ENCODE peak calls at places on chromosomes 12 and 14, in nine cellular contexts. One of them, this sample, is unnamed.

GRCh38 chr14:54787263-54787662 is 115.4 kb downstream of the GCH1 start:
- DNase-seq in H1: no peak
- DNase-seq in GM12865: no peak
- DNase-seq in cardiac fibroblast: no peak
- DNase-seq in HFF-Myc: no peak
- DNase-seq in AG04450: no peak
- DNase-seq in astrocyte of the spinal cord: no peak
- DNase-seq in dorsolateral prefrontal cortex: no peak
- DNase-seq in heart left ventricle: peak
- DNase-seq in this sample: no peak

GRCh38 chr14:103443106-103443505 is 57.9 kb downstream of the MARK3 start:
- DNase-seq in dorsolateral prefrontal cortex: no peak
- DNase-seq in AG04450: no peak
- DNase-seq in heart left ventricle: no peak
- DNase-seq in H1: no peak
- DNase-seq in HFF-Myc: no peak
- DNase-seq in GM12865: no peak
- DNase-seq in cardiac fibroblast: no peak
- DNase-seq in astrocyte of the spinal cord: no peak
- DNase-seq in this sample: no peak

GRCh38 chr12:114401346-114402320 is 4.3 kb downstream of the TBX5 start:
- DNase-seq in dorsolateral prefrontal cortex: no peak
- DNase-seq in AG04450: no peak
- DNase-seq in H1: no peak
- DNase-seq in HFF-Myc: no peak
- DNase-seq in heart left ventricle: no peak
- DNase-seq in cardiac fibroblast: no peak
- DNase-seq in GM12865: no peak
- DNase-seq in astrocyte of the spinal cord: no peak
- DNase-seq in this sample: no peak

GRCh38 chr12:91627225-91627624 is 444.6 kb upstream of the DCN start:
- DNase-seq in AG04450: no peak
- DNase-seq in heart left ventricle: no peak
- DNase-seq in dorsolateral prefrontal cortex: no peak
- DNase-seq in cardiac fibroblast: no peak
- DNase-seq in GM12865: no peak
- DNase-seq in H1: no peak
- DNase-seq in HFF-Myc: no peak
- DNase-seq in astrocyte of the spinal cord: no peak
- DNase-seq in this sample: no peak

GRCh38 chr12:58727526-58727925 is 192.8 kb downstream of the LRIG3 start:
- DNase-seq in cardiac fibroblast: peak
- DNase-seq in astrocyte of the spinal cord: no peak
- DNase-seq in dorsolateral prefrontal cortex: no peak
- DNase-seq in GM12865: no peak
- DNase-seq in H1: no peak
- DNase-seq in AG04450: no peak
- DNase-seq in heart left ventricle: no peak
- DNase-seq in HFF-Myc: no peak
- DNase-seq in this sample: no peak

GRCh38 chr14:96508900-96509299 is 6.7 kb downstream of the PAPOLA start:
- DNase-seq in H1: no peak
- DNase-seq in astrocyte of the spinal cord: no peak
- DNase-seq in heart left ventricle: no peak
- DNase-seq in GM12865: no peak
- DNase-seq in HFF-Myc: no peak
- DNase-seq in AG04450: no peak
- DNase-seq in cardiac fibroblast: peak
- DNase-seq in dorsolateral prefrontal cortex: no peak
- DNase-seq in this sample: no peak

GRCh38 chr14:63276492-63277342 is 42.0 kb downstream of the GPHB5 start:
- DNase-seq in cardiac fibroblast: peak
- DNase-seq in HFF-Myc: peak
- DNase-seq in dorsolateral prefrontal cortex: no peak
- DNase-seq in astrocyte of the spinal cord: peak
- DNase-seq in AG04450: peak
- DNase-seq in H1: no peak
- DNase-seq in GM12865: peak
- DNase-seq in heart left ventricle: no peak
- DNase-seq in this sample: no peak

GRCh38 chr14:104969741-104970230 is 8.4 kb downstream of the AHNAK2 start:
- DNase-seq in HFF-Myc: no peak
- DNase-seq in dorsolateral prefrontal cortex: no peak
- DNase-seq in AG04450: no peak
- DNase-seq in heart left ventricle: peak
- DNase-seq in astrocyte of the spinal cord: no peak
- DNase-seq in cardiac fibroblast: no peak
- DNase-seq in GM12865: no peak
- DNase-seq in H1: no peak
- DNase-seq in this sample: no peak

GRCh38 chr12:25054783-25055144 is 105.9 kb upstream of the BCAT1 start:
- DNase-seq in HFF-Myc: no peak
- DNase-seq in GM12865: peak
- DNase-seq in dorsolateral prefrontal cortex: no peak
- DNase-seq in AG04450: no peak
- DNase-seq in astrocyte of the spinal cord: peak
- DNase-seq in heart left ventricle: no peak
- DNase-seq in H1: no peak
- DNase-seq in cardiac fibroblast: peak
- DNase-seq in this sample: no peak

GRCh38 chr14:70045715-70046535 is 142.8 kb downstream of the SLC8A3 start:
- DNase-seq in cardiac fibroblast: peak
- DNase-seq in astrocyte of the spinal cord: peak
- DNase-seq in heart left ventricle: peak
- DNase-seq in AG04450: peak
- DNase-seq in GM12865: peak
- DNase-seq in dorsolateral prefrontal cortex: peak
- DNase-seq in HFF-Myc: no peak
- DNase-seq in H1: peak
- DNase-seq in this sample: peak

GRCh38 chr12:121793501-121793835 is at the start of gene RHOF:
- DNase-seq in astrocyte of the spinal cord: no peak
- DNase-seq in HFF-Myc: no peak
- DNase-seq in AG04450: no peak
- DNase-seq in heart left ventricle: peak
- DNase-seq in dorsolateral prefrontal cortex: no peak
- DNase-seq in GM12865: peak
- DNase-seq in cardiac fibroblast: no peak
- DNase-seq in H1: no peak
- DNase-seq in this sample: peak

GRCh38 chr12:108581311-108582227 is 16.3 kb downstream of the TMEM119 start:
- DNase-seq in AG04450: no peak
- DNase-seq in cardiac fibroblast: no peak
- DNase-seq in GM12865: no peak
- DNase-seq in dorsolateral prefrontal cortex: no peak
- DNase-seq in astrocyte of the spinal cord: no peak
- DNase-seq in H1: no peak
- DNase-seq in HFF-Myc: no peak
- DNase-seq in heart left ventricle: no peak
- DNase-seq in this sample: no peak

GRCh38 chr12:43208627-43209026 is 343.4 kb downstream of the ADAMTS20 start:
- DNase-seq in HFF-Myc: no peak
- DNase-seq in cardiac fibroblast: peak
- DNase-seq in H1: no peak
- DNase-seq in astrocyte of the spinal cord: peak
- DNase-seq in GM12865: no peak
- DNase-seq in AG04450: no peak
- DNase-seq in dorsolateral prefrontal cortex: no peak
- DNase-seq in heart left ventricle: no peak
- DNase-seq in this sample: no peak

GRCh38 chr14:85909581-85909980 is 379.6 kb downstream of the FLRT2 start:
- DNase-seq in AG04450: no peak
- DNase-seq in H1: no peak
- DNase-seq in astrocyte of the spinal cord: no peak
- DNase-seq in heart left ventricle: no peak
- DNase-seq in cardiac fibroblast: no peak
- DNase-seq in GM12865: no peak
- DNase-seq in HFF-Myc: no peak
- DNase-seq in dorsolateral prefrontal cortex: no peak
- DNase-seq in this sample: no peak

GRCh38 chr14:52790756-52791203 is 627 bp downstream of the GNPNAT1 start:
- DNase-seq in HFF-Myc: no peak
- DNase-seq in heart left ventricle: no peak
- DNase-seq in cardiac fibroblast: no peak
- DNase-seq in AG04450: no peak
- DNase-seq in dorsolateral prefrontal cortex: no peak
- DNase-seq in H1: no peak
- DNase-seq in GM12865: no peak
- DNase-seq in astrocyte of the spinal cord: peak
- DNase-seq in this sample: no peak

GRCh38 chr12:76190249-76190648 is 105.8 kb upstream of the NAP1L1 start:
- DNase-seq in heart left ventricle: no peak
- DNase-seq in H1: no peak
- DNase-seq in GM12865: no peak
- DNase-seq in cardiac fibroblast: no peak
- DNase-seq in AG04450: no peak
- DNase-seq in astrocyte of the spinal cord: no peak
- DNase-seq in dorsolateral prefrontal cortex: no peak
- DNase-seq in HFF-Myc: no peak
- DNase-seq in this sample: no peak

GRCh38 chr12:69007166-69007857 is 74.3 kb upstream of the CPM start:
- DNase-seq in H1: peak
- DNase-seq in dorsolateral prefrontal cortex: no peak
- DNase-seq in astrocyte of the spinal cord: peak
- DNase-seq in AG04450: peak
- DNase-seq in cardiac fibroblast: peak
- DNase-seq in HFF-Myc: peak
- DNase-seq in heart left ventricle: peak
- DNase-seq in GM12865: no peak
- DNase-seq in this sample: peak

GRCh38 chr12:7588703-7589329 is 76.9 kb downstream of the APOBEC1 start:
- DNase-seq in H1: no peak
- DNase-seq in AG04450: no peak
- DNase-seq in heart left ventricle: peak
- DNase-seq in cardiac fibroblast: peak
- DNase-seq in astrocyte of the spinal cord: peak
- DNase-seq in HFF-Myc: peak
- DNase-seq in dorsolateral prefrontal cortex: no peak
- DNase-seq in GM12865: peak
- DNase-seq in this sample: peak

GRCh38 chr14:61454545-61454944 is 133.2 kb downstream of the PRKCH start:
- DNase-seq in astrocyte of the spinal cord: no peak
- DNase-seq in dorsolateral prefrontal cortex: no peak
- DNase-seq in H1: no peak
- DNase-seq in GM12865: no peak
- DNase-seq in heart left ventricle: peak
- DNase-seq in cardiac fibroblast: no peak
- DNase-seq in HFF-Myc: no peak
- DNase-seq in AG04450: no peak
- DNase-seq in this sample: no peak
- TF ChIP-seq CTCF in astrocyte of the spinal cord: no peak
- TF ChIP-seq CTCF in dorsolateral prefrontal cortex: no peak
- TF ChIP-seq CTCF in H1: no peak
- TF ChIP-seq CTCF in GM12865: no peak
- TF ChIP-seq CTCF in heart left ventricle: no peak
- TF ChIP-seq CTCF in cardiac fibroblast: no peak
- TF ChIP-seq CTCF in HFF-Myc: no peak
- TF ChIP-seq CTCF in AG04450: no peak
- TF ChIP-seq CTCF in this sample: no peak

GRCh38 chr12:14810167-14810952 is 3.6 kb downstream of the SMCO3 start:
- DNase-seq in heart left ventricle: no peak
- DNase-seq in astrocyte of the spinal cord: no peak
- DNase-seq in AG04450: no peak
- DNase-seq in HFF-Myc: no peak
- DNase-seq in cardiac fibroblast: no peak
- DNase-seq in GM12865: no peak
- DNase-seq in H1: no peak
- DNase-seq in dorsolateral prefrontal cortex: no peak
- DNase-seq in this sample: no peak

GRCh38 chr12:14814082-14814481 is at the start of gene SMCO3:
- DNase-seq in GM12865: no peak
- DNase-seq in H1: no peak
- DNase-seq in AG04450: no peak
- DNase-seq in heart left ventricle: no peak
- DNase-seq in HFF-Myc: no peak
- DNase-seq in dorsolateral prefrontal cortex: no peak
- DNase-seq in astrocyte of the spinal cord: no peak
- DNase-seq in cardiac fibroblast: no peak
- DNase-seq in this sample: no peak

GRCh38 chr12:14811486-14811885 is 2.5 kb downstream of the SMCO3 start:
- DNase-seq in heart left ventricle: no peak
- DNase-seq in H1: no peak
- DNase-seq in GM12865: no peak
- DNase-seq in AG04450: no peak
- DNase-seq in HFF-Myc: no peak
- DNase-seq in dorsolateral prefrontal cortex: no peak
- DNase-seq in cardiac fibroblast: no peak
- DNase-seq in astrocyte of the spinal cord: no peak
- DNase-seq in this sample: no peak

DNA sequence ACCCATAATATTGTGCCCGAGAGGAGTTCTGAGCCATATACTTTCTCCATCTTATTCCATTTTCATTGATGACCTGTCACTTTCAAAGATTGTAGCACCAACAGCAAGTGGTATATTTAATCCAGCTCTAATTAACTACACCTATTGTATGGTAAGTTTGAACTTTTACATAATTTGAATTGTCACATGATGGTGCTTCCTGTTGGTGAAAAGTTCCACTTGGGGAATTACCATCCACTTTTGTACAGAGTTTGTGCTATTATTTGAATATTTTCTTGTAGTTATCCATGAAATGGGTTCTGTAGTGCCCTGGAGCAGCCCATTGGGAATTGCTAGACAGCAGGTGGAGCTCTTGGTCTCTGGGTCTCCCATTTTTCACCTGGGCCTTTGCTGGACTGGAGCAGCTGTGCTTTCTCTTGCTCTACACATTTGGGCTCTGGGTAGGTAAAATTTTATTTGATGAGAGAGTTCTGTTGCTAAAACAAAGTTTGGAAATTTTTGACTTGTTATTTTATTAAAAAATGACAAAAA is 3.0 kb downstream of the SMCO3 start:
- DNase-seq in dorsolateral prefrontal cortex: no peak
- DNase-seq in cardiac fibroblast: peak
- DNase-seq in heart left ventricle: no peak
- DNase-seq in GM12865: peak
- DNase-seq in H1: no peak
- DNase-seq in HFF-Myc: no peak
- DNase-seq in AG04450: no peak
- DNase-seq in astrocyte of the spinal cord: peak
- DNase-seq in this sample: peak
- TF ChIP-seq CTCF in dorsolateral prefrontal cortex: no peak
- TF ChIP-seq CTCF in cardiac fibroblast: peak
- TF ChIP-seq CTCF in heart left ventricle: peak
- TF ChIP-seq CTCF in GM12865: peak
- TF ChIP-seq CTCF in H1: peak
- TF ChIP-seq CTCF in HFF-Myc: peak
- TF ChIP-seq CTCF in AG04450: peak
- TF ChIP-seq CTCF in astrocyte of the spinal cord: peak
- TF ChIP-seq CTCF in this sample: peak

GRCh38 chr14:71050227-71050823 is 143.1 kb downstream of the PCNX1 start:
- DNase-seq in GM12865: no peak
- DNase-seq in dorsolateral prefrontal cortex: no peak
- DNase-seq in heart left ventricle: no peak
- DNase-seq in H1: no peak
- DNase-seq in HFF-Myc: no peak
- DNase-seq in astrocyte of the spinal cord: peak
- DNase-seq in cardiac fibroblast: peak
- DNase-seq in AG04450: no peak
- DNase-seq in this sample: no peak
- TF ChIP-seq CTCF in GM12865: peak
- TF ChIP-seq CTCF in dorsolateral prefrontal cortex: no peak
- TF ChIP-seq CTCF in heart left ventricle: no peak
- TF ChIP-seq CTCF in H1: no peak
- TF ChIP-seq CTCF in HFF-Myc: no peak
- TF ChIP-seq CTCF in astrocyte of the spinal cord: peak
- TF ChIP-seq CTCF in cardiac fibroblast: peak
- TF ChIP-seq CTCF in AG04450: peak
- TF ChIP-seq CTCF in this sample: peak

GRCh38 chr14:101808020-101808641 is 46.6 kb downstream of the PPP2R5C start:
- DNase-seq in AG04450: no peak
- DNase-seq in H1: peak
- DNase-seq in heart left ventricle: no peak
- DNase-seq in HFF-Myc: no peak
- DNase-seq in astrocyte of the spinal cord: no peak
- DNase-seq in GM12865: no peak
- DNase-seq in dorsolateral prefrontal cortex: no peak
- DNase-seq in cardiac fibroblast: no peak
- DNase-seq in this sample: no peak
- TF ChIP-seq CTCF in AG04450: peak
- TF ChIP-seq CTCF in H1: peak
- TF ChIP-seq CTCF in heart left ventricle: no peak
- TF ChIP-seq CTCF in HFF-Myc: peak
- TF ChIP-seq CTCF in astrocyte of the spinal cord: no peak
- TF ChIP-seq CTCF in GM12865: no peak
- TF ChIP-seq CTCF in dorsolateral prefrontal cortex: no peak
- TF ChIP-seq CTCF in cardiac fibroblast: no peak
- TF ChIP-seq CTCF in this sample: no peak